ENCODE peak calls at places on chromosomes 4 and X, in eight cellular contexts. One of them, this sample, is unnamed. For H3K9me3, the result is how much of the 10 kb centered on the place peaks cover.

GRCh38 chr4:113537183-113537977 is 224.2 kb downstream of the CAMK2D start:
- DNase-seq in endothelial cell of umbilical vein: no peak
- DNase-seq in fibroblast of lung: no peak
- DNase-seq in neural progenitor cell: no peak
- DNase-seq in IMR-90: no peak
- DNase-seq in H9: no peak
- DNase-seq in mammary epithelial cell: no peak
- DNase-seq in HCT116: no peak
- DNase-seq in this sample: no peak

GRCh38 chr4:85672116-85672515 is 197.2 kb downstream of the ARHGAP24 start:
- DNase-seq in endothelial cell of umbilical vein: no peak
- DNase-seq in fibroblast of lung: no peak
- DNase-seq in neural progenitor cell: no peak
- DNase-seq in IMR-90: no peak
- DNase-seq in H9: no peak
- DNase-seq in mammary epithelial cell: no peak
- DNase-seq in HCT116: no peak
- DNase-seq in this sample: peak

GRCh38 chr4:2588259-2588658 is 51.8 kb downstream of the FAM193A start:
- DNase-seq in endothelial cell of umbilical vein: no peak
- DNase-seq in fibroblast of lung: no peak
- DNase-seq in neural progenitor cell: no peak
- DNase-seq in IMR-90: no peak
- DNase-seq in H9: no peak
- DNase-seq in mammary epithelial cell: no peak
- DNase-seq in HCT116: no peak
- DNase-seq in this sample: peak

GRCh38 chrX:110159865-110160264 is 157.0 kb downstream of the TMEM164 start:
- DNase-seq in endothelial cell of umbilical vein: no peak
- DNase-seq in fibroblast of lung: no peak
- DNase-seq in neural progenitor cell: no peak
- DNase-seq in IMR-90: no peak
- DNase-seq in H9: no peak
- DNase-seq in mammary epithelial cell: peak
- DNase-seq in HCT116: no peak
- DNase-seq in this sample: no peak

GRCh38 chrX:100512471-100512870 is 72.3 kb upstream of the TNMD start:
- DNase-seq in endothelial cell of umbilical vein: peak
- DNase-seq in fibroblast of lung: peak
- DNase-seq in neural progenitor cell: peak
- DNase-seq in IMR-90: peak
- DNase-seq in H9: no peak
- DNase-seq in mammary epithelial cell: peak
- DNase-seq in HCT116: peak
- DNase-seq in this sample: peak

GRCh38 chr4:68342139-68342538 is 7.8 kb downstream of the YTHDC1 start:
- DNase-seq in endothelial cell of umbilical vein: peak
- DNase-seq in fibroblast of lung: peak
- DNase-seq in neural progenitor cell: peak
- DNase-seq in IMR-90: peak
- DNase-seq in H9: no peak
- DNase-seq in mammary epithelial cell: peak
- DNase-seq in HCT116: no peak
- DNase-seq in this sample: no peak

GRCh38 chr4:57187241-57187640 is 77.1 kb upstream of the IGFBP7 start:
- DNase-seq in endothelial cell of umbilical vein: no peak
- DNase-seq in fibroblast of lung: no peak
- DNase-seq in neural progenitor cell: no peak
- DNase-seq in IMR-90: no peak
- DNase-seq in H9: no peak
- DNase-seq in mammary epithelial cell: peak
- DNase-seq in HCT116: no peak
- DNase-seq in this sample: no peak

GRCh38 chr4:32268949-32269348 is 1548.8 kb downstream of the PCDH7 start:
- DNase-seq in endothelial cell of umbilical vein: peak
- DNase-seq in fibroblast of lung: peak
- DNase-seq in neural progenitor cell: no peak
- DNase-seq in IMR-90: no peak
- DNase-seq in H9: no peak
- DNase-seq in mammary epithelial cell: peak
- DNase-seq in HCT116: peak
- DNase-seq in this sample: no peak

GRCh38 chr4:158814636-158815035 is 45.8 kb downstream of the FNIP2 start:
- DNase-seq in endothelial cell of umbilical vein: no peak
- DNase-seq in fibroblast of lung: no peak
- DNase-seq in neural progenitor cell: no peak
- DNase-seq in IMR-90: peak
- DNase-seq in H9: no peak
- DNase-seq in mammary epithelial cell: peak
- DNase-seq in HCT116: no peak
- DNase-seq in this sample: peak

GRCh38 chr4:73277201-73277600 is 18.6 kb upstream of the ANKRD17 start:
- DNase-seq in endothelial cell of umbilical vein: no peak
- DNase-seq in fibroblast of lung: no peak
- DNase-seq in neural progenitor cell: no peak
- DNase-seq in IMR-90: no peak
- DNase-seq in H9: no peak
- DNase-seq in mammary epithelial cell: no peak
- DNase-seq in HCT116: no peak
- DNase-seq in this sample: no peak

GRCh38 chrX:44036336-44036735 is 63.1 kb upstream of the NDP start:
- DNase-seq in endothelial cell of umbilical vein: peak
- DNase-seq in fibroblast of lung: peak
- DNase-seq in neural progenitor cell: no peak
- DNase-seq in IMR-90: peak
- DNase-seq in H9: no peak
- DNase-seq in mammary epithelial cell: peak
- DNase-seq in HCT116: no peak
- DNase-seq in this sample: no peak

GRCh38 chr4:98624144-98624543 is 34.3 kb downstream of the TSPAN5 start:
- DNase-seq in endothelial cell of umbilical vein: no peak
- DNase-seq in fibroblast of lung: no peak
- DNase-seq in neural progenitor cell: no peak
- DNase-seq in IMR-90: no peak
- DNase-seq in H9: no peak
- DNase-seq in mammary epithelial cell: no peak
- DNase-seq in HCT116: no peak
- DNase-seq in this sample: no peak

GRCh38 chr4:478373-478772 is 20.6 kb downstream of the ZNF721 start:
- DNase-seq in endothelial cell of umbilical vein: peak
- DNase-seq in fibroblast of lung: no peak
- DNase-seq in neural progenitor cell: no peak
- DNase-seq in IMR-90: peak
- DNase-seq in H9: no peak
- DNase-seq in mammary epithelial cell: peak
- DNase-seq in HCT116: no peak
- DNase-seq in this sample: no peak

GRCh38 chr4:131388277-131388676 is 1760.8 kb upstream of the PCDH10 start:
- DNase-seq in endothelial cell of umbilical vein: no peak
- DNase-seq in fibroblast of lung: no peak
- DNase-seq in neural progenitor cell: no peak
- DNase-seq in IMR-90: no peak
- DNase-seq in H9: no peak
- DNase-seq in mammary epithelial cell: no peak
- DNase-seq in HCT116: no peak
- DNase-seq in this sample: no peak

GRCh38 chr4:120071192-120071795 is 4.6 kb upstream of the MAD2L1 start:
- DNase-seq in endothelial cell of umbilical vein: peak
- DNase-seq in fibroblast of lung: peak
- DNase-seq in neural progenitor cell: peak
- DNase-seq in IMR-90: peak
- DNase-seq in H9: no peak
- DNase-seq in mammary epithelial cell: peak
- DNase-seq in HCT116: peak
- DNase-seq in this sample: peak

GRCh38 chrX:37796805-37797204 is 16.9 kb downstream of the CYBB start:
- DNase-seq in endothelial cell of umbilical vein: no peak
- DNase-seq in fibroblast of lung: no peak
- DNase-seq in neural progenitor cell: no peak
- DNase-seq in IMR-90: no peak
- DNase-seq in H9: no peak
- DNase-seq in mammary epithelial cell: no peak
- DNase-seq in HCT116: no peak
- DNase-seq in this sample: no peak

GRCh38 chr4:174273960-174274359 is 9.5 kb downstream of the FBXO8 start:
- DNase-seq in endothelial cell of umbilical vein: no peak
- DNase-seq in fibroblast of lung: no peak
- DNase-seq in neural progenitor cell: no peak
- DNase-seq in IMR-90: no peak
- DNase-seq in H9: no peak
- DNase-seq in mammary epithelial cell: no peak
- DNase-seq in HCT116: no peak
- DNase-seq in this sample: no peak

DNA sequence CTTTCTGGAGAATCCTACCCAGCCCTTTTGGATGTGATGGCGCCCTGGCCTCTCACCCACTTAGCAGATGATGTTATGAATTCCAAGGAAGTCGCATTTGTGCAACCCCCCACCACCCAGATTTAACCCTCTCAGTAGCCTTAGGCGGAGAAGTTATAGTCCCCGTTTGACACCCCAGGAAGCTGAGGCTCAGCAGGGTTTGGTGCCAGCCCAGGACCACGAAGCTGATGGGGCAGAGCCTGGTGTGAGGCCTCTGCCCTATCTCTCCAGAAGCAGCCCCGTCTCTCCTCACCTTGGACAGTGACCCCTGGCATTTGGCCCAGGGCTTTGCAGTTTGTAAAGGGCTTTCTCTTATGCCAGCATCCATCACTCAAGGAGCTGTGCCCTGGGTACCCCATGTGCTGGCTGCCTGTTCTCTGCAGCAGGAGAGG is 1.1 kb downstream of the WFS1 start:
- DNase-seq in endothelial cell of umbilical vein: peak
- DNase-seq in fibroblast of lung: peak
- DNase-seq in neural progenitor cell: no peak
- DNase-seq in IMR-90: peak
- DNase-seq in H9: no peak
- DNase-seq in mammary epithelial cell: no peak
- DNase-seq in HCT116: no peak
- DNase-seq in this sample: peak
- H2AFZ ChIP-seq in endothelial cell of umbilical vein: no peak
- H2AFZ ChIP-seq in fibroblast of lung: no peak
- H2AFZ ChIP-seq in neural progenitor cell: no peak
- H2AFZ ChIP-seq in IMR-90: peak
- H2AFZ ChIP-seq in H9: no peak
- H2AFZ ChIP-seq in mammary epithelial cell: peak
- H2AFZ ChIP-seq in HCT116: no peak
- H2AFZ ChIP-seq in this sample: peak

GRCh38 chr4:122131562-122132157 is 20.5 kb upstream of the BLTP1 start:
- DNase-seq in endothelial cell of umbilical vein: no peak
- DNase-seq in fibroblast of lung: no peak
- DNase-seq in neural progenitor cell: no peak
- DNase-seq in IMR-90: no peak
- DNase-seq in H9: no peak
- DNase-seq in mammary epithelial cell: no peak
- DNase-seq in HCT116: no peak
- DNase-seq in this sample: no peak

GRCh38 chr4:122129061-122129460 is 23.1 kb upstream of the BLTP1 start:
- DNase-seq in endothelial cell of umbilical vein: no peak
- DNase-seq in fibroblast of lung: no peak
- DNase-seq in neural progenitor cell: no peak
- DNase-seq in IMR-90: no peak
- DNase-seq in H9: no peak
- DNase-seq in mammary epithelial cell: no peak
- DNase-seq in HCT116: no peak
- DNase-seq in this sample: no peak
- H3K9me3 ChIP-seq in endothelial cell of umbilical vein: under half
- H3K9me3 ChIP-seq in fibroblast of lung: under half
- H3K9me3 ChIP-seq in neural progenitor cell: under half
- H3K9me3 ChIP-seq in IMR-90: under half
- H3K9me3 ChIP-seq in H9: under half
- H3K9me3 ChIP-seq in mammary epithelial cell: under half
- H3K9me3 ChIP-seq in HCT116: under half
- H3K9me3 ChIP-seq in this sample: under half

DNA sequence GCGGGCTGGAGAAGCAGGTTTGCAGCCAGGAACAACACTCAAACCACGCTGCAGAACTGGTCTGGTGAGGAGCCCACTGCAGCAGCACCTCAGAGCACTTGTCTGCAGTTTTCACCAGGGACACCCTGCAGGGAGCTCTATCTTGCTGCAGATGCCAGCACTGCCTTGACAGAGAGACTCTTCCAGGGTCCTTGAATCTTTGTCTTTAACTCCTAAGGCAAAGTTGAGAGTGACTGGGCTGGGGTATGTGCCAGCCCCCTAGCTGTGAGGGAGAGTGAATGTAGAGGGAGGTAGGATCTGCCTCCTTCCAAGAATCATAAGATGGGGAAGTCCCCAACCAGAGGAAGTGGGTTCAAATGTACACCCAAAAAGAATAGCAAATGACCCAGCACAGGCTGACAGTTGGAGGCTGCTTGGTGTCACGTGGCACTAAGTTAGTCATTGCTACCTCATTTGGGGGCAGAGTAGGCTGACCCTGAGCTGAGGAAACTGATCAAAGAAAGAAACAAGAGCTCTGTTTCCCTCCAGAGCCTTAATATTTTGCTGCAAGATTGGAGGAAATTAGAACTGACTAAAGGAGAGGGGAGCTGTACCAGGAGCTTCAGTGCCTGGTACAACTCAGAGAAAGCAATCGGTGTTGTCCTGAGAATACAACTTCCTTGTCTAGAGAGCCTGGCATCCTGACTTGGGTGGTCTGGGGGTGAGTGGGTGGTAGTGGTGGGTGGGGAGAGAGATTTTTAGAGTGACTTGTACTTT is 28.2 kb upstream of the HUWE1 start:
- DNase-seq in endothelial cell of umbilical vein: peak
- DNase-seq in fibroblast of lung: peak
- DNase-seq in neural progenitor cell: no peak
- DNase-seq in IMR-90: peak
- DNase-seq in H9: no peak
- DNase-seq in mammary epithelial cell: peak
- DNase-seq in HCT116: peak
- DNase-seq in this sample: no peak
- H2AFZ ChIP-seq in endothelial cell of umbilical vein: no peak
- H2AFZ ChIP-seq in fibroblast of lung: no peak
- H2AFZ ChIP-seq in neural progenitor cell: no peak
- H2AFZ ChIP-seq in IMR-90: peak
- H2AFZ ChIP-seq in H9: no peak
- H2AFZ ChIP-seq in mammary epithelial cell: peak
- H2AFZ ChIP-seq in HCT116: peak
- H2AFZ ChIP-seq in this sample: no peak

DNA sequence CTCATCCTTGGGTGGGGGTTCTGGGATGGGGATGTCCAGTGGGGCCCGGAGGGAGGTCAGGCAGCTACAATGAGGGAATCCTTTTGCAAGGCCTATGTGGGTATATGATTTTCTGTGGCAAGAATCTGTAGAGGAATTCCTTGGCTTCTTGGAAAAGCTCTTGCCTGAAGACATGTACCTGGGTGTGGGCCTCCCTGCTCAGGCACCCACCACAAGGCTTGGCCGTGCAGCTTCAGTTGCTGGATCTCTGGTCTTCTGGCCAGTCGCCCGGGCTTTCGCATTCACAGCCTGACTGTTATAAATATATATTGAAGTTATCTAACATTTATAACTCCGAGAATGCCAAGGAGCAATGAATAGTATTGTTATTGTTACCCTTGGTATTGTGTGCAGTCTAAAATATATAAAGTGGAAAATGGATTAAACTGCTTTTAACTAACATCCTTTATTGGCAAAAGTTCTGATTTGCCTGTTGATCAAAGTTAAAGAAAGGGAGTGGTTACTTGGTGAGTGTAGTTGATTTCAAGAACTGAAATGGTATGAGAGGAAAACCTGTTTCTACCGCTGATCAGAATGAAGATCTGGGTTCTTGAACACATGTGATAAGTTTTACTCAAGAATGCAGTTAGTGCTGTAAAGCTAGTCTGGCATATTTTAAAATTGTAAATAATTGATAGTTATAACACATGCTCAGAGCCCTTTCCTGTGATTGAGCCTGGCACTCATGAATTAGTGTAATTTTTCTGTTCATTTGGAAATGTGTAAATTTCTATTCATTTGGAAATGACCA is 36.0 kb downstream of the PTTG2 start:
- DNase-seq in endothelial cell of umbilical vein: no peak
- DNase-seq in fibroblast of lung: no peak
- DNase-seq in neural progenitor cell: no peak
- DNase-seq in IMR-90: no peak
- DNase-seq in H9: no peak
- DNase-seq in mammary epithelial cell: no peak
- DNase-seq in HCT116: no peak
- DNase-seq in this sample: no peak
- H3K9me3 ChIP-seq in endothelial cell of umbilical vein: under half
- H3K9me3 ChIP-seq in fibroblast of lung: under half
- H3K9me3 ChIP-seq in neural progenitor cell: under half
- H3K9me3 ChIP-seq in IMR-90: under half
- H3K9me3 ChIP-seq in H9: under half
- H3K9me3 ChIP-seq in mammary epithelial cell: under half
- H3K9me3 ChIP-seq in HCT116: under half
- H3K9me3 ChIP-seq in this sample: under half